ENCODE peak calls at places on chromosomes 7 and 10, in ten cellular contexts. One of them, this sample, is unnamed.

GRCh38 chr7:144670251-144670650 is 165.6 kb downstream of the TPK1 start:
- DNase-seq in GM12891: no peak
- DNase-seq in prostate gland: no peak
- DNase-seq in esophagus muscularis mucosa: no peak
- DNase-seq in sigmoid colon: no peak
- DNase-seq in GM12892: no peak
- DNase-seq in endothelial cell of umbilical vein: peak; percentile 21
- DNase-seq in upper lobe of left lung: no peak
- DNase-seq in spleen: no peak
- DNase-seq in transverse colon: no peak
- DNase-seq in this sample: no peak

GRCh38 chr10:68963151-68963550 is 7.2 kb downstream of the DDX21 start:
- DNase-seq in endothelial cell of umbilical vein: peak; percentile 23
- DNase-seq in prostate gland: no peak
- DNase-seq in GM12891: no peak
- DNase-seq in spleen: no peak
- DNase-seq in esophagus muscularis mucosa: no peak
- DNase-seq in upper lobe of left lung: no peak
- DNase-seq in sigmoid colon: no peak
- DNase-seq in transverse colon: no peak
- DNase-seq in GM12892: no peak
- DNase-seq in this sample: no peak

GRCh38 chr7:120089968-120090367 is 183.0 kb upstream of the KCND2 start:
- DNase-seq in GM12892: no peak
- DNase-seq in transverse colon: no peak
- DNase-seq in endothelial cell of umbilical vein: no peak
- DNase-seq in sigmoid colon: no peak
- DNase-seq in prostate gland: no peak
- DNase-seq in upper lobe of left lung: no peak
- DNase-seq in spleen: no peak
- DNase-seq in GM12891: no peak
- DNase-seq in esophagus muscularis mucosa: no peak
- DNase-seq in this sample: no peak

GRCh38 chr7:124152859-124153692 is 120.2 kb upstream of the TMEM229A start:
- DNase-seq in GM12891: no peak
- DNase-seq in upper lobe of left lung: no peak
- DNase-seq in sigmoid colon: no peak
- DNase-seq in esophagus muscularis mucosa: no peak
- DNase-seq in spleen: no peak
- DNase-seq in transverse colon: no peak
- DNase-seq in prostate gland: no peak
- DNase-seq in endothelial cell of umbilical vein: peak; percentile 87
- DNase-seq in GM12892: no peak
- DNase-seq in this sample: no peak

GRCh38 chr7:12884856-12885440 is 197.5 kb downstream of the ARL4A start:
- DNase-seq in endothelial cell of umbilical vein: no peak
- DNase-seq in GM12891: no peak
- DNase-seq in spleen: no peak
- DNase-seq in prostate gland: no peak
- DNase-seq in GM12892: no peak
- DNase-seq in transverse colon: no peak
- DNase-seq in esophagus muscularis mucosa: no peak
- DNase-seq in sigmoid colon: no peak
- DNase-seq in upper lobe of left lung: no peak
- DNase-seq in this sample: no peak

GRCh38 chr7:116820149-116820548 is 42.2 kb upstream of the CAPZA2 start:
- DNase-seq in transverse colon: no peak
- DNase-seq in esophagus muscularis mucosa: no peak
- DNase-seq in GM12892: no peak
- DNase-seq in upper lobe of left lung: no peak
- DNase-seq in spleen: no peak
- DNase-seq in sigmoid colon: no peak
- DNase-seq in endothelial cell of umbilical vein: no peak
- DNase-seq in prostate gland: no peak
- DNase-seq in GM12891: no peak
- DNase-seq in this sample: no peak

GRCh38 chr10:127338391-127339108 is 142.2 kb upstream of the INSYN2A start:
- DNase-seq in upper lobe of left lung: no peak
- DNase-seq in sigmoid colon: no peak
- DNase-seq in GM12892: no peak
- DNase-seq in esophagus muscularis mucosa: no peak
- DNase-seq in GM12891: no peak
- DNase-seq in spleen: no peak
- DNase-seq in endothelial cell of umbilical vein: no peak
- DNase-seq in prostate gland: no peak
- DNase-seq in transverse colon: no peak
- DNase-seq in this sample: no peak

GRCh38 chr10:27157150-27157549 is 2.0 kb downstream of the MASTL start:
- DNase-seq in endothelial cell of umbilical vein: peak; percentile 39
- DNase-seq in esophagus muscularis mucosa: no peak
- DNase-seq in GM12891: no peak
- DNase-seq in spleen: no peak
- DNase-seq in transverse colon: no peak
- DNase-seq in prostate gland: no peak
- DNase-seq in GM12892: no peak
- DNase-seq in upper lobe of left lung: no peak
- DNase-seq in sigmoid colon: no peak
- DNase-seq in this sample: no peak

GRCh38 chr10:34580643-34581042 is 234.5 kb downstream of the PARD3 start:
- DNase-seq in spleen: no peak
- DNase-seq in transverse colon: no peak
- DNase-seq in GM12891: no peak
- DNase-seq in esophagus muscularis mucosa: no peak
- DNase-seq in prostate gland: no peak
- DNase-seq in sigmoid colon: no peak
- DNase-seq in endothelial cell of umbilical vein: peak; percentile 93
- DNase-seq in upper lobe of left lung: no peak
- DNase-seq in GM12892: no peak
- DNase-seq in this sample: no peak

GRCh38 chr10:76911184-76911583 is 726.4 kb downstream of the KCNMA1 start:
- DNase-seq in endothelial cell of umbilical vein: no peak
- DNase-seq in GM12891: no peak
- DNase-seq in spleen: no peak
- DNase-seq in upper lobe of left lung: no peak
- DNase-seq in prostate gland: no peak
- DNase-seq in transverse colon: peak; percentile 26
- DNase-seq in esophagus muscularis mucosa: no peak
- DNase-seq in GM12892: no peak
- DNase-seq in sigmoid colon: no peak
- DNase-seq in this sample: no peak

GRCh38 chr10:102384606-102385429 is 10.7 kb upstream of the NFKB2 start:
- DNase-seq in sigmoid colon: no peak
- DNase-seq in GM12892: no peak
- DNase-seq in GM12891: no peak
- DNase-seq in endothelial cell of umbilical vein: no peak
- DNase-seq in upper lobe of left lung: peak; percentile 78
- DNase-seq in spleen: peak; percentile 28
- DNase-seq in prostate gland: no peak
- DNase-seq in esophagus muscularis mucosa: no peak
- DNase-seq in transverse colon: no peak
- DNase-seq in this sample: no peak

GRCh38 chr7:113285411-113285810 is 167.1 kb upstream of the SMIM30 start:
- DNase-seq in spleen: no peak
- DNase-seq in GM12891: no peak
- DNase-seq in esophagus muscularis mucosa: no peak
- DNase-seq in sigmoid colon: no peak
- DNase-seq in GM12892: no peak
- DNase-seq in prostate gland: no peak
- DNase-seq in upper lobe of left lung: no peak
- DNase-seq in endothelial cell of umbilical vein: no peak
- DNase-seq in transverse colon: no peak
- DNase-seq in this sample: no peak

GRCh38 chr10:119750391-119751230 is 24.8 kb downstream of the INPP5F start:
- DNase-seq in esophagus muscularis mucosa: no peak
- DNase-seq in prostate gland: peak; percentile 67
- DNase-seq in GM12891: no peak
- DNase-seq in sigmoid colon: peak; percentile 89
- DNase-seq in endothelial cell of umbilical vein: peak; percentile 82
- DNase-seq in GM12892: no peak
- DNase-seq in spleen: peak; percentile 80
- DNase-seq in upper lobe of left lung: peak; percentile 79
- DNase-seq in transverse colon: peak; percentile 68
- DNase-seq in this sample: no peak

GRCh38 chr10:63744060-63744941 is 223.1 kb downstream of the REEP3 start:
- DNase-seq in GM12891: no peak
- DNase-seq in upper lobe of left lung: no peak
- DNase-seq in endothelial cell of umbilical vein: no peak
- DNase-seq in sigmoid colon: no peak
- DNase-seq in GM12892: no peak
- DNase-seq in prostate gland: no peak
- DNase-seq in transverse colon: no peak
- DNase-seq in spleen: no peak
- DNase-seq in esophagus muscularis mucosa: no peak
- DNase-seq in this sample: no peak

GRCh38 chr10:123422261-123422660 is 243.9 kb upstream of the GPR26 start:
- DNase-seq in upper lobe of left lung: no peak
- DNase-seq in GM12891: no peak
- DNase-seq in transverse colon: no peak
- DNase-seq in spleen: no peak
- DNase-seq in GM12892: no peak
- DNase-seq in prostate gland: no peak
- DNase-seq in sigmoid colon: no peak
- DNase-seq in endothelial cell of umbilical vein: no peak
- DNase-seq in esophagus muscularis mucosa: no peak
- DNase-seq in this sample: no peak

DNA sequence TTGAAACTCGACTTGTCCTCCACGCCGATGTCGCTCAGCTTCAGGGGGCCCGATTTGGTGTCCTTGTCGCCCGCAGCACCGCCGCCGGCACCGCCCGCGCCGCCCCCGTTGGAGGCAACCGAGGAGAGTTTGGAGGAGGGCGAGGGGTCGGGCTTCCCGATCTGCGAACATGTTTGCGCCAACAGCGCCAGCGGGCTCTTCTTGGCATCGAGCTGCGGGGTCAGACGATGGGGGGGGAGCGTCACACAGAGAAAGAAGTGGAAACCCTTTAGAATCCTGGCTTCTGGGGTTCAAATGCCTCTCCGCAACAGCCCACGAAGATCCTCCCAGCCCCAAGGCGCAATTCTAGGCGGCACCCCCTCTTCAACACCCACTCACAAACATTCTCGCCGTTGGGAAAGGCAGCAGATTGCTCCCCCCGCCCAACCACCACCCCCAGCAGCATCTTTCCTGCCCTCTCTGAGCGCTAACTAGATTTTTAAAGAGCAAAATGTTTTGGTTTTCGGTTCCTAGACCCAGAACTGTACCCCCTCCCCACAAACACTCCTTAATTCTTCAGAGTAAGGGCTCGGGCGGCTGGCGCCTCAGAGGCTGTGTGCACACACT is 1.3 kb downstream of the ZNF503 start:
- DNase-seq in endothelial cell of umbilical vein: peak; percentile 41
- DNase-seq in prostate gland: no peak
- DNase-seq in GM12891: peak; percentile 31
- DNase-seq in transverse colon: no peak
- DNase-seq in esophagus muscularis mucosa: no peak
- DNase-seq in spleen: no peak
- DNase-seq in upper lobe of left lung: no peak
- DNase-seq in GM12892: no peak
- DNase-seq in sigmoid colon: peak; percentile 85
- DNase-seq in this sample: no peak
- TF ChIP-seq POLR2AphosphoS5 in endothelial cell of umbilical vein: no peak
- TF ChIP-seq POLR2AphosphoS5 in prostate gland: no peak
- TF ChIP-seq POLR2AphosphoS5 in GM12891: no peak
- TF ChIP-seq POLR2AphosphoS5 in transverse colon: no peak
- TF ChIP-seq POLR2AphosphoS5 in esophagus muscularis mucosa: no peak
- TF ChIP-seq POLR2AphosphoS5 in spleen: no peak
- TF ChIP-seq POLR2AphosphoS5 in upper lobe of left lung: no peak
- TF ChIP-seq POLR2AphosphoS5 in GM12892: no peak
- TF ChIP-seq POLR2AphosphoS5 in sigmoid colon: peak; percentile 66
- TF ChIP-seq POLR2AphosphoS5 in this sample: no peak

DNA sequence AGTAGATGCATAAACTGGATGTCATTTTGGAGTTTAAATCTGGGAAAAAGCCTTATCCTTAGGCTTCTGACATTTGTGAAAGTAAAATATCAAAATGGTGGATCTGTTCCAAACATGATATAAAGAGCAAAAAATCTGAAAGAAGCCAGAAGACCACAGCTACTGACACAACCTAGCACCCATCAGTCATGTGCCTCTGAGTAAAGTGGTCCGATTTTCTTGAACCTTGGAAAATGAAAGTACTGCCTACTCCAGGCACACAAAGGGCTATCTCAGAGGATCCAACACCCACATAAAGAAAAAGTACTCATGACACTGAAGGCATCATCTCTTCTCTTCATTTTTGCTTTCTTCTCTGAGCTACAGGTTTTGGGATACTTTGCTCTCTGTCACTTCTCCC is 150.7 kb downstream of the KMT2E start:
- DNase-seq in upper lobe of left lung: no peak
- DNase-seq in GM12892: no peak
- DNase-seq in spleen: no peak
- DNase-seq in endothelial cell of umbilical vein: no peak
- DNase-seq in transverse colon: no peak
- DNase-seq in sigmoid colon: no peak
- DNase-seq in GM12891: no peak
- DNase-seq in esophagus muscularis mucosa: no peak
- DNase-seq in prostate gland: no peak
- DNase-seq in this sample: no peak
- TF ChIP-seq POLR2A in upper lobe of left lung: no peak
- TF ChIP-seq POLR2A in GM12892: no peak
- TF ChIP-seq POLR2A in spleen: no peak
- TF ChIP-seq POLR2A in endothelial cell of umbilical vein: no peak
- TF ChIP-seq POLR2A in transverse colon: no peak
- TF ChIP-seq POLR2A in sigmoid colon: no peak
- TF ChIP-seq POLR2A in GM12891: no peak
- TF ChIP-seq POLR2A in esophagus muscularis mucosa: no peak
- TF ChIP-seq POLR2A in prostate gland: no peak
- TF ChIP-seq POLR2A in this sample: no peak

GRCh38 chr7:17320102-17320497 is 21.6 kb downstream of the AHR start:
- DNase-seq in upper lobe of left lung: no peak
- DNase-seq in transverse colon: no peak
- DNase-seq in spleen: no peak
- DNase-seq in prostate gland: no peak
- DNase-seq in GM12892: no peak
- DNase-seq in GM12891: no peak
- DNase-seq in endothelial cell of umbilical vein: no peak
- DNase-seq in sigmoid colon: no peak
- DNase-seq in esophagus muscularis mucosa: no peak
- DNase-seq in this sample: no peak
- TF ChIP-seq POLR2AphosphoS5 in upper lobe of left lung: no peak
- TF ChIP-seq POLR2AphosphoS5 in transverse colon: no peak
- TF ChIP-seq POLR2AphosphoS5 in spleen: no peak
- TF ChIP-seq POLR2AphosphoS5 in prostate gland: no peak
- TF ChIP-seq POLR2AphosphoS5 in GM12892: no peak
- TF ChIP-seq POLR2AphosphoS5 in GM12891: no peak
- TF ChIP-seq POLR2AphosphoS5 in endothelial cell of umbilical vein: no peak
- TF ChIP-seq POLR2AphosphoS5 in sigmoid colon: no peak
- TF ChIP-seq POLR2AphosphoS5 in esophagus muscularis mucosa: no peak
- TF ChIP-seq POLR2AphosphoS5 in this sample: no peak

DNA sequence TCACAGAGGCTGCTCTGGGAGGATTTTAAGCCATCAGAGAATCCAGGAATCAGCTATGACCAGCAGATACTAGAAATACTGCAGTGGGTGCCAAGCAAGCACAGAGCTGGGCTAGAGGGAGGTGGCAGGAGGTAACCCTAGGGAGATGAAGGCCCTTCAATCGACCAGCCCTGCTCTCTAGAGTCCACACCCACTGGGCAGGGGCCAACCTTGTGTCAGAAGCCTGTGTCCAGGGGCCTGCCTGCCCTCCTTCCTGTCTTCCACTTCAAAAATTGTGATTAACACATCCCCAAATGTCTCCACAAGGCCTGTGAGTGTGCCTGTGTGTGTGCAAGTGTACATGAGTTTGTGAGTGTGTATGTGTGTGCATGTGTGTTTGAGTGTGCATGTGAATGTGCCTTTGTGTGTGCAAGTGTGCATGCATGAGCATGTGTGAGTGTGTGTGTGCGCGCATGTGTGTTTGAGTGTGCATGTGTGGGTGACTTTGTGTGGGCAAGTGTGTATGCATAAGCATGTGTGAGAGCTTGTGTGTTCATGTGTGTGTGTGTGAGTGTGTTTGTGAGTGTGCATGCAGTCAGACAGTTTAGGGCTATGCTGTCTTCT is 367.7 kb downstream of the SFMBT2 start:
- DNase-seq in upper lobe of left lung: peak; percentile 30
- DNase-seq in transverse colon: no peak
- DNase-seq in spleen: no peak
- DNase-seq in prostate gland: no peak
- DNase-seq in endothelial cell of umbilical vein: no peak
- DNase-seq in sigmoid colon: no peak
- DNase-seq in esophagus muscularis mucosa: no peak
- DNase-seq in GM12891: no peak
- DNase-seq in GM12892: no peak
- DNase-seq in this sample: no peak
- TF ChIP-seq POLR2A in upper lobe of left lung: no peak
- TF ChIP-seq POLR2A in transverse colon: no peak
- TF ChIP-seq POLR2A in spleen: no peak
- TF ChIP-seq POLR2A in prostate gland: no peak
- TF ChIP-seq POLR2A in endothelial cell of umbilical vein: no peak
- TF ChIP-seq POLR2A in sigmoid colon: no peak
- TF ChIP-seq POLR2A in esophagus muscularis mucosa: no peak
- TF ChIP-seq POLR2A in GM12891: no peak
- TF ChIP-seq POLR2A in GM12892: no peak
- TF ChIP-seq POLR2A in this sample: no peak

This sample was measured in vagina.